ENCODE peak calls at places on chromosomes 6 and 20, in five cellular contexts. L is HepG2, T is GM12878, P is H1, C is K562. Z is an unnamed sample.

GRCh38 chr6:63245908-63246307 is 34.6 kb downstream of the FKBP1C start:
- DNase-seq in L (peak; percentile 40), T (no peak), P (no peak), C (no peak), Z (peak; percentile 3)

GRCh38 chr6:89311853-89312531 is 3.1 kb downstream of the GABRR2 start:
- DNase-seq in L (peak; percentile 40), T (no peak), P (peak; percentile 80), C (no peak), Z (no peak)

GRCh38 chr6:164018127-164018526 is 603.6 kb downstream of the QKI start:
- DNase-seq in L (no peak), T (no peak), P (no peak), C (no peak), Z (no peak)

GRCh38 chr20:7094438-7094997 is 327.0 kb downstream of the BMP2 start:
- DNase-seq in L (peak; percentile 43), T (no peak), P (peak; percentile 63), C (peak; percentile 29), Z (peak; percentile 4)

GRCh38 chr20:2840967-2841531 is 504 bp downstream of the VPS16 start:
- DNase-seq in L (peak; percentile 66), T (no peak), P (peak; percentile 76), C (peak; percentile 64), Z (no peak)

GRCh38 chr20:51495921-51496545 is 46.5 kb downstream of the NFATC2 start:
- DNase-seq in L (no peak), T (no peak), P (no peak), C (no peak), Z (no peak)

GRCh38 chr6:169156108-169156821 is 97.4 kb downstream of the THBS2 start:
- DNase-seq in L (no peak), T (no peak), P (no peak), C (no peak), Z (no peak)

GRCh38 chr6:148873154-148873553 is 126.3 kb downstream of the UST start:
- DNase-seq in L (no peak), T (no peak), P (no peak), C (no peak), Z (no peak)

GRCh38 chr6:166387642-166388325 is 5.0 kb upstream of the MPC1 start:
- DNase-seq in L (peak; percentile 90), T (no peak), P (no peak), C (no peak), Z (no peak)

DNA sequence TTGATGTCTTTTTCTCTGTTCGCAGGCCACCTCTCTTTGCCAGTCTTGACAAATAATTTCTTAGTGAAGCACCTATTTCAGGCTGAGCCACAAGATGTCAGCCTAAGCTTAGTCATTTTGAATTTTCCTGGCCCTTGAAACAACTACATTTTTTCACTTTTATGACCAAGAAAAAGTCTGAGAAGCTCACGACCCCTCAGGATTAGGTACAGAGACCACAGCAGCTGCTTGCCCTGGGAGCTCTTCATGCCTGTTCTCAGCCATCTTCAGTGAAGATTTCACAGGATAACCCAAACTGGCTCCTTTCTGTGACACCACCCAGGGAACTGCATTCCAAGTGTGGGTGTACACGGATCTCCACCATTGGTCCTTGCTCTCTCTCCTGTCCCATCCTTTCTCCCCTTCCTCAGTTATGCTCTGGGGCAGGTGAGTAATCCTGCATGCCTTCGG is 38.4 kb upstream of the SPTLC3 start:
- DNase-seq in L (peak; percentile 74), T (no peak), P (no peak), C (no peak), Z (no peak)
- TF ChIP-seq SP1 in L (no peak), T (no peak), P (no peak), C (no peak), Z (no peak)

DNA sequence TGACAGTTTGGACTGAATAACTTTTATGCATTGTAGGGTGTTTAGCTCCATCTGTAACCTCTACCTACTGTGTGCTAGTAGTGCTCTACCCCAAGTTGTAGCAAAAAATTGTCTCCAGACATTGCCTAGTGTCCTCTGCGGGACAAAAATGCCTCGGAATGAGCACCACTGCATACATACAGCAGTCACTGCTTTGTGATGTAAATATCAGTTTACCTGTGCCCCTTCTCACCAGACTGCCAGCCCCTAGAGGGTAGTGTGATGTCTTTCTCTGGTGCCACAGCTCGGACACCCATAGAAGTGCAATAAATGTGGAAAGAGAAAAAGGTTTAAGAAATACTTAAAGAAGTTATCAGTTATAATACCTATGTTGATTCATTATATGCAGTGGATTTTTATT is 25.1 kb downstream of the TMEM200A start:
- DNase-seq in L (no peak), T (no peak), P (no peak), C (no peak), Z (no peak)
- H2AFZ ChIP-seq in L (no peak overlapping the region), T (no peak overlapping the region), P (no peak overlapping the region), C (no peak overlapping the region), Z (no peak overlapping the region)

DNA sequence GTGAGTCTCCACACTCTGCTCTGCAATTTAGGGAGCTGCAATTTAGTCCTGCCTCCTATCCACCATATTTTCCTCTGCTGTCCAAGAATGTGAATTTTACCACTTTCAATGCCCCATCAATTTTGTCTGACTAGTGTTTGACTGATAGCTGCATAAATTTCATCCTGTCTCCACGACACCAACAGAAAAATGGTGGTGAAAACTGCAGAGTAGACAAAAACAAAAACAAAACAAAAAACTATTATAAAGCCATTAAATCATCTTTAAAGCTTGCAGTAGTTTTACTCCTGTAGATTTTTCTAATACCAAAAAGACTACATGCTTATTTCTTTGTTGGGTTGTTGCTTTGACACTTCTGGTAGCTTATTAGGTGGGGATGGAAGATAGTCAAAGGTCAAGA is 322.0 kb downstream of the PAX1 start:
- DNase-seq in L (no peak), T (no peak), P (no peak), C (no peak), Z (no peak)
- TF ChIP-seq SP1 in L (no peak), T (no peak), P (no peak), C (no peak), Z (no peak)

GRCh38 chr6:32968770-32969684 is 633 bp downstream of the BRD2 start:
- DNase-seq in L (peak; percentile 95), T (no peak), P (peak; percentile 87), C (peak; percentile 90), Z (peak; percentile 57)
- H2AFZ ChIP-seq in L (no peak overlapping the region), T (peak overlapping the region; percentile 88), P (no peak overlapping the region), C (peak overlapping the region; percentile 97), Z (no peak overlapping the region)

GRCh38 chr6:124530926-124531325 is 431.3 kb upstream of the RNF217 start:
- DNase-seq in L (no peak), T (no peak), P (no peak), C (no peak), Z (no peak)
- TF ChIP-seq SP1 in L (no peak), T (no peak), P (no peak), C (no peak), Z (no peak)

DNA sequence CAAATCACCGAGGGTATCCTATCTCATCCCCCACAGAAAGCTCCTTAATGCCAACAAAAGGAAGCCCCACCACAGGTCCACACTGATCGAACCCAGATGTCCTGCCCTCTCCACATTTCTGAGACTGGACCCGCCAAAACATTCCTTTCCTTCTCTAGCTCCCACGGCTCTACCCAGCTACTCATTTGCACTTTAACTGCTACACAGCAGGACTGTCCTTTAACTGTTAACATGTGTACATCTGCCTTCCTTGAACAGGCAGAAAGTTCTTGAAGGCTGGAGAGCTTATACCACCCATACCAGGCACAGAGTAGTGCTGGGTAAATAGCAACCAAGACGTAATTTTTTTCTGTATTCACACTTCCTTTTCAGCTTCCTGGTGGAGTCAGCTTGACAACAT is 68.6 kb downstream of the TRMT6 start:
- DNase-seq in L (no peak), T (no peak), P (no peak), C (no peak), Z (no peak)
- H2AFZ ChIP-seq in L (peak overlapping the region; percentile 2), T (peak overlapping the region; percentile 24), P (peak overlapping the region; percentile 9), C (no peak overlapping the region), Z (no peak overlapping the region)

DNA sequence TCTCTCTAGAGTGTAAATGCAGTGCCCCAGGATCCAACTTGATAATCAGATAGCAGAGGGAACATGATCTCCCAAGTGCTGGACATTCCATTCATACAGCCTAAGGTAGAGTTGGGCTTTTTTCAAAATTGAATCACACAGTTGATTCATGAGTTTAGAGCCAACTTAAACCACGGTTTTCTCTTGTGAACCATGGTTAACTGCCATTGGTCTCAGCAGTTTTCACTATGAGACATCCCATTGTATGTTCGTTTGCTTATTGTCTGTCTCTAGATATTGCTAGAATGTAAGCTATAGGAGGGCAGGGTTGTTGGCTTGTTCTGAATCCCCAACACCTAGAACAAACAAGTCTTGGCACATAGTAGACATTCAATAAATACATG is 37.2 kb upstream of the TAF8 start:
- DNase-seq in L (no peak), T (no peak), P (no peak), C (no peak), Z (no peak)
- TF ChIP-seq SP1 in L (no peak), T (no peak), P (no peak), C (no peak), Z (no peak)

DNA sequence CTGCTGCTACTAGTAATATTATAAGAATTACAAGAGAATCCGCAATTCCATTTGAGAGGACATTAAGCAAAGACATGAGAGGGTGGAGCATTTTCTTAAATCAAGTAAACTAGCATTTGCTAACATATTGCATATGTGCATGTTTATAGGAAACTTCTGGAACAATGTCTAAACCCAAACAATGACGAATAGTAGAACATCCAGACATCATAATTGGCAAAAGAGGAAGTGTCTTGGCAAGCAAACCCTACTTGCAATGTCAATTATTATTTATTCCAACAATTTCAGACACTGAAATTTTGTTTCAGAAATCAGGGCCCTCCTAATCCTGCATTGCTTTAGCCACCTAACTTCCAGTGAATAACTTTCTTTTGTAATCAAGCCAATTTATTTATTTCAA is 1155.3 kb upstream of the GJE1 start:
- DNase-seq in L (no peak), T (no peak), P (no peak), C (no peak), Z (no peak)
- H2AFZ ChIP-seq in L (no peak overlapping the region), T (no peak overlapping the region), P (no peak overlapping the region), C (no peak overlapping the region), Z (no peak overlapping the region)

DNA sequence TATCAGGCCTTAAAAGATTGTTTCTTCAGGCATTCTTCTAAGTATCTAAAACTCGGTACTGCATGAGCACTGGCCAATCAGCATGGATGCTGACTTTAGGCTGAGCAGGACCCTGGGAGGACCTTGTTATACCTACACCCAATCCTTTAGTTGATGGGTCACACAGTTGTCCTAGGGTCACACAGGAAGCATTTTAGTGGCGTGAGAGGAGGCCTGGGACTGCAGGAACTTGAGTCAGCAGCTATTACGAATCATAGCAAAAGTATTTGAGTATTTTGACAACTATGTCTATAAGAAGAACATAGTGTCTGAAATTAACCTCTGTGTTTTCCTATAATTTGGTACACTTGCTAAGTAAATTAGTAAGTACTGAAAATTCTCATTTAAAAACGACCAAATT is 741.4 kb downstream of the HACE1 start:
- DNase-seq in L (no peak), T (no peak), P (no peak), C (no peak), Z (peak; percentile 23)
- TF ChIP-seq SP1 in L (no peak), T (no peak), P (no peak), C (no peak), Z (no peak)

Z was measured in HCT116.